ENCODE peak calls at places on chromosomes 13 and 19, in five cellular contexts. F, E, J, M and V are unnamed samples.
A peak's percentile ranks its signal among the peaks of the same experiment; 100 is the strongest.

GRCh38 chr13:45595968-45596367 is 19.6 kb downstream of the ERICH6B start:
- DNase-seq in F (no peak), E (no peak), J (no peak), M (no peak), V (no peak)

GRCh38 chr19:2149980-2150793 is 1.2 kb downstream of the AP3D1 start:
- DNase-seq in F (no peak), E (no peak), J (no peak), M (no peak), V (no peak)

GRCh38 chr13:26964278-26965057 is 203.9 kb upstream of the GPR12 start:
- DNase-seq in F (peak; percentile 30), E (no peak), J (no peak), M (no peak), V (no peak)

GRCh38 chr13:40974460-40975407 is 44.4 kb downstream of the ELF1 start:
- DNase-seq in F (no peak), E (no peak), J (peak; percentile 95), M (peak; percentile 44), V (no peak)

GRCh38 chr19:33226550-33227241 is 1.0 kb upstream of the SLC7A10 start:
- DNase-seq in F (no peak), E (no peak), J (no peak), M (no peak), V (no peak)

GRCh38 chr19:45484273-45484945 is 12.4 kb downstream of the RTN2 start:
- DNase-seq in F (no peak), E (no peak), J (no peak), M (no peak), V (no peak)

GRCh38 chr13:65921933-65922332 is 1308.2 kb downstream of the PCDH9 start:
- DNase-seq in F (peak; percentile 16), E (no peak), J (no peak), M (no peak), V (no peak)

GRCh38 chr19:38219221-38219620 is 4.8 kb downstream of the DPF1 start:
- DNase-seq in F (no peak), E (no peak), J (no peak), M (no peak), V (no peak)

GRCh38 chr13:76398426-76398825 is 487.8 kb downstream of the KCTD12 start:
- DNase-seq in F (peak; percentile 5), E (no peak), J (no peak), M (no peak), V (no peak)

GRCh38 chr19:33248104-33248503 is 22.5 kb upstream of the SLC7A10 start:
- DNase-seq in F (no peak), E (no peak), J (no peak), M (no peak), V (no peak)

GRCh38 chr19:42111384-42111783 is 20.9 kb downstream of the POU2F2 start:
- DNase-seq in F (peak; percentile 89), E (no peak), J (no peak), M (peak; percentile 73), V (peak; percentile 86)

GRCh38 chr13:91126806-91127205 is 220.7 kb upstream of the MIR17HG start:
- DNase-seq in F (no peak), E (no peak), J (no peak), M (no peak), V (no peak)

GRCh38 chr13:43364210-43365041 is 341.0 kb downstream of the DNAJC15 start:
- DNase-seq in F (peak; percentile 19), E (no peak), J (no peak), M (no peak), V (no peak)

GRCh38 chr19:40603071-40603718 is 2.0 kb downstream of the LTBP4 start:
- DNase-seq in F (no peak), E (no peak), J (no peak), M (peak; percentile 35), V (no peak)

GRCh38 chr13:113006660-113007059 is 37.6 kb downstream of the MCF2L start:
- DNase-seq in F (no peak), E (no peak), J (no peak), M (no peak), V (no peak)

GRCh38 chr19:47861630-47862029 is 2.6 kb downstream of the TPRX2 start:
- DNase-seq in F (no peak), E (no peak), J (no peak), M (no peak), V (no peak)

GRCh38 chr19:49749771-49750170 is 13.3 kb downstream of the TSKS start:
- DNase-seq in F (no peak), E (no peak), J (no peak), M (no peak), V (no peak)

GRCh38 chr19:989381-990081 is 5.4 kb downstream of the WDR18 start:
- DNase-seq in F (no peak), E (no peak), J (no peak), M (no peak), V (no peak)

GRCh38 chr19:54850930-54851329 is 687 bp downstream of the KIR3DL2 start:
- DNase-seq in F (no peak), E (no peak), J (no peak), M (no peak), V (no peak)

GRCh38 chr13:20331949-20332348 is 99.8 kb upstream of the GJB6 start:
- DNase-seq in F (peak; percentile 10), E (no peak), J (no peak), M (no peak), V (no peak)

GRCh38 chr13:25973085-25973484 is 78.7 kb downstream of the SHISA2 start:
- DNase-seq in F (no peak), E (no peak), J (no peak), M (no peak), V (no peak)

GRCh38 chr13:50636007-50636704 is 207.3 kb downstream of the DLEU7 start:
- DNase-seq in F (no peak), E (no peak), J (no peak), M (no peak), V (no peak)

GRCh38 chr13:42066542-42066941 is 18.1 kb downstream of the DGKH start:
- DNase-seq in F (no peak), E (no peak), J (no peak), M (peak; percentile 82), V (peak; percentile 61)